ENCODE peak calls at places on chromosomes 4 and X, in seven cellular contexts. K is heart right ventricle, S is brain microvascular endothelial cell, B is fibroblast of the aortic adventitia, O is DND-41, W is ovary, N is cardiac muscle cell. D is an unnamed sample.

GRCh38 chrX:49101629-49101984 is 21.9 kb upstream of the WDR45 start:
- DNase-seq in K (no peak), S (no peak), B (no peak), O (no peak), W (no peak), N (no peak), D (no peak)

GRCh38 chr4:17063870-17064269 is 165.4 kb upstream of the LDB2 start:
- DNase-seq in K (no peak), S (peak), B (peak), O (no peak), W (no peak), N (no peak), D (no peak)

GRCh38 chrX:151692825-151693224 is 2.4 kb upstream of the PRRG3 start:
- DNase-seq in K (no peak), S (no peak), B (no peak), O (no peak), W (no peak), N (no peak), D (no peak)

GRCh38 chrX:23901805-23902204 is 5.9 kb downstream of the APOO start:
- DNase-seq in K (peak), S (peak), B (peak), O (peak), W (peak), N (peak), D (peak)

GRCh38 chr4:184794470-184794869 is 31.3 kb downstream of the ACSL1 start:
- DNase-seq in K (no peak), S (no peak), B (no peak), O (no peak), W (no peak), N (no peak), D (no peak)

GRCh38 chr4:44629280-44629866 is 22.1 kb downstream of the YIPF7 start:
- DNase-seq in K (peak), S (peak), B (peak), O (peak), W (peak), N (peak), D (peak)

GRCh38 chrX:111355523-111356122 is 56.4 kb downstream of the DCX start:
- DNase-seq in K (peak), S (no peak), B (no peak), O (no peak), W (no peak), N (no peak), D (no peak)

GRCh38 chr4:7649741-7650531 is 215.2 kb upstream of the PSAPL1 start:
- DNase-seq in K (no peak), S (peak), B (peak), O (no peak), W (no peak), N (no peak), D (peak)

GRCh38 chrX:56789518-56790070 is 60.6 kb downstream of the NBDY start:
- DNase-seq in K (no peak), S (no peak), B (no peak), O (no peak), W (no peak), N (no peak), D (no peak)

GRCh38 chrX:46165411-46165810 is 379.8 kb downstream of the ZNF674 start:
- DNase-seq in K (no peak), S (no peak), B (peak), O (no peak), W (no peak), N (no peak), D (no peak)

GRCh38 chr4:187908079-187908501 is 87.5 kb upstream of the ZFP42 start:
- DNase-seq in K (no peak), S (peak), B (no peak), O (no peak), W (no peak), N (no peak), D (no peak)

GRCh38 chr4:184163813-184164212 is 53.9 kb downstream of the ENPP6 start:
- DNase-seq in K (peak), S (peak), B (peak), O (peak), W (no peak), N (peak), D (peak)

GRCh38 chr4:57490520-57490919 is 380.3 kb upstream of the IGFBP7 start:
- DNase-seq in K (peak), S (no peak), B (no peak), O (no peak), W (no peak), N (no peak), D (no peak)

GRCh38 chr4:172480471-172480870 is 667.3 kb downstream of the GALNTL6 start:
- DNase-seq in K (no peak), S (no peak), B (no peak), O (no peak), W (no peak), N (no peak), D (no peak)

GRCh38 chrX:41382699-41383645 is 49.0 kb downstream of the DDX3X start:
- DNase-seq in K (no peak), S (peak), B (peak), O (peak), W (no peak), N (no peak), D (peak)

GRCh38 chrX:53251307-53251706 is 26.3 kb upstream of the KDM5C start:
- DNase-seq in K (no peak), S (no peak), B (no peak), O (no peak), W (no peak), N (no peak), D (no peak)

GRCh38 chr4:27087306-27088045 is 226.8 kb downstream of the STIM2 start:
- DNase-seq in K (no peak), S (no peak), B (no peak), O (no peak), W (no peak), N (no peak), D (no peak)

GRCh38 chr4:7753271-7753670 is 186.4 kb downstream of the AFAP1 start:
- DNase-seq in K (no peak), S (no peak), B (no peak), O (no peak), W (no peak), N (no peak), D (no peak)

GRCh38 chrX:24767557-24767956 is 73.8 kb downstream of the POLA1 start:
- DNase-seq in K (no peak), S (no peak), B (no peak), O (no peak), W (no peak), N (no peak), D (no peak)

GRCh38 chrX:23269923-23270322 is 64.7 kb upstream of the PTCHD1 start:
- DNase-seq in K (no peak), S (no peak), B (no peak), O (no peak), W (no peak), N (no peak), D (no peak)

GRCh38 chrX:138939038-138939437 is 227.5 kb upstream of the FGF13 start:
- DNase-seq in K (peak), S (no peak), B (no peak), O (no peak), W (no peak), N (no peak), D (no peak)

GRCh38 chr4:161332696-161333095 is 831.1 kb downstream of the FSTL5 start:
- DNase-seq in K (no peak), S (no peak), B (no peak), O (no peak), W (no peak), N (no peak), D (no peak)

GRCh38 chr4:161336621-161337020 is 827.2 kb downstream of the FSTL5 start:
- DNase-seq in K (no peak), S (no peak), B (no peak), O (no peak), W (no peak), N (no peak), D (no peak)

DNA sequence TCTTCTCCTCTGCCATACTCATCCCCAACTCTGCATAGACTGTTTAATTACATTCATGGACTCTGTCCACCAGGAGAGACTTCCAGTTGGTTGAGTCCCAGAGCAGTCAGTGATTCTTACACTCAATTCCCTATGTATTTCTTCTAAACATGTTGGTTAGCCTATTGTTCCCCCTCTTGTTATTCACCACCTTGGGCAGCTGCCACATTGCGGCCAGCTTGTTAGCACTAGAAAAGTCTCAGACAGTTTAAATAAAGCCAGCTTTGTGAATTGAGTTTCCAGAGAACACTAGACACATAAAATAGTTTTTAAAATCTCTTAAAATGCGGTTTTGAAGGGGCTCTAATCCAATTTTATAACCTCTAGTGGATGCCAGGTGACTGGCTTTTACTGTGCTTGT is 827.8 kb downstream of the FSTL5 start:
- DNase-seq in K (no peak), S (no peak), B (no peak), O (no peak), W (no peak), N (no peak), D (no peak)
- TF ChIP-seq CTCF in K (no peak), S (no peak), B (no peak), O (no peak), W (no peak), N (no peak), D (no peak)

DNA sequence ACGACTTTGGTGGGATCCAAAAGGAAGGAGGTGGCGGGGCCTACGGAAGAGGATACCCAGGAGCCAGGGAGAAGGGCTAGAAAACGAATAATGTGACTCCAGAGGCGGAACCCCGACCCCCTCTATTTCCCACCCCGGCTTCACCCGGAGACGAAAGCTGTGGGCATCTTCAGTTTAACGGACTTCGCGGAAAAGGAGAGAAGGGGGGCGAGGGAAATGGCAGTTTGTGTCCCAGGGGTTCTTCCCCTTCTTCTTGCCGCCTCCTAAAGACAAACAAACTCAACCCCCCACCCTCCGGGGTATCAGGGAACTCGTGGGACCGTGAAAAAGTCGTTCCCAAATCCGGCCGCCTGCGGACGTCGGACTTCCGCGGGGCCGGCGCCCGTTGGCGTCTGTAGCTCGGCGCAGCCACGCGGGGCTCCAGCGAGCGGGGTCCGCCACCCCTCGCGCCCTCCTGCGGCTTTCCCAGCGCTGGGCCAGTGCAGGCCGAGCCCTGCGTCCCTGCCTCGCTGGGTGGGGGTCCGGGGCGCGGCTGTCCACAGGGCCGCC is 3.6 kb upstream of the LEF1 start:
- DNase-seq in K (peak), S (no peak), B (no peak), O (peak), W (no peak), N (peak), D (peak)
- TF ChIP-seq CTCF in K (peak), S (no peak), B (no peak), O (peak), W (no peak), N (no peak), D (peak)

GRCh38 chr4:176377705-176378302 is 58.0 kb downstream of the SPCS3 start:
- DNase-seq in K (no peak), S (no peak), B (peak), O (no peak), W (no peak), N (peak), D (no peak)

GRCh38 chr4:176380352-176381157 is 60.8 kb downstream of the SPCS3 start:
- DNase-seq in K (no peak), S (no peak), B (no peak), O (no peak), W (no peak), N (no peak), D (no peak)

GRCh38 chr4:176376032-176376614 is 56.4 kb downstream of the SPCS3 start:
- DNase-seq in K (no peak), S (no peak), B (peak), O (no peak), W (no peak), N (peak), D (no peak)
- TF ChIP-seq CTCF in K (peak), S (peak), B (peak), O (peak), W (no peak), N (peak), D (peak)

GRCh38 chr4:124334119-124334518 is 378.4 kb downstream of the ANKRD50 start:
- DNase-seq in K (peak), S (peak), B (peak), O (peak), W (peak), N (peak), D (peak)
- TF ChIP-seq CTCF in K (peak), S (peak), B (peak), O (peak), W (peak), N (peak), D (peak)

DNA sequence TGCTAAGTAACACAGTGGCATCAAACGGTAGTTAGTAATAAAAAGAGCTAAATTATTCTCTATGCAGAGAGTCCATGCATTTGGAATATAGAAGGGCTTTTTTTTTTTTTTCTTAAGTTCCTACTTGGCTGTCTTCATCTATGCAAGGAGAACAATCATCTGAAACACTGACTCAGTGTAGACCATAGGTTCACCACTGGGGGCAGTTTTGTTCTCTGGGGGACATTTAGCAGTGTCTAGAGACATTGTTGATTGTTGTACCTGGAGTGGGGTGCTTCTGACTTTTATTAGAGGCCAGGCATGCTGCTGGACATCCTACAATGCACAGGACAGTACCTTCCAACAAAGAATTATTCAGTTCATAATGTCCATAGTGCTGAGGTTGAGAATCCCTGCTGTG is 41.2 kb downstream of the TMA16 start:
- DNase-seq in K (no peak), S (no peak), B (no peak), O (no peak), W (no peak), N (no peak), D (no peak)
- TF ChIP-seq CTCF in K (no peak), S (no peak), B (no peak), O (peak), W (no peak), N (no peak), D (no peak)

DNA sequence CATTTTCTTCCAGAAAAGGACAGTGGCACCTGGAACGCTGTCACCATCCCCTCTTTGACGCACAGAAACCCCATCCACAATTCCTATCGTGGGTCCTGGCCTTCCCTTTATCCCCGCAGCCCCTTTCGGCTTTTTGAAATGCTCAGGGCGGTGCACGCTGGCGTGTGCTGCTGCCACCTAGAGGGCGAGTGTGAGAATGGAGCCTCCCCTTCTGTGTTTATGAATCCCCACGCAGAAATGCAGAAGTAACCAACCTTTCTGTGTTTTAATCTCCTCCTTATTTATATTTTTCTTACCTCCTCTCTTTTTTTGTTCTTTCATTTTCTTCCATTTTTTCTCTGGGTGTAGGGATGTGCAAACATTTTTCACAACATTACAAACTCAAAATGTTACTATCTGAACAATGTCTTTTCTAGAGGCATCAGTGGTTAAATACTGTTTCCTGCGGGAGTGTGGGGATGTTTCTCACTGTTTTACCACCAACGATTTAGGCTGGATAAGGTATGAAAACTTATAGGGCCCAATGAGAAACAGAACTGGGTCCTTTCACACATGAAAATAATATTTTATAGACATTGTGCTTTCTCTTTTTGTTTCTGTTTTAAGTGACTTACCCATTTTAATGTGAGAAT is 50.0 kb downstream of the TMA16 start:
- DNase-seq in K (peak), S (peak), B (peak), O (peak), W (peak), N (peak), D (peak)
- TF ChIP-seq CTCF in K (peak), S (peak), B (peak), O (peak), W (peak), N (peak), D (peak)

GRCh38 chr4:102610007-102610406 is 108.8 kb downstream of the NFKB1 start:
- DNase-seq in K (no peak), S (peak), B (no peak), O (no peak), W (no peak), N (no peak), D (no peak)
- TF ChIP-seq CTCF in K (no peak), S (peak), B (peak), O (peak), W (no peak), N (peak), D (no peak)

GRCh38 chr4:77699731-77700210 is 94.2 kb downstream of the CXCL13 start:
- DNase-seq in K (no peak), S (peak), B (peak), O (no peak), W (no peak), N (peak), D (no peak)
- TF ChIP-seq CTCF in K (no peak), S (peak), B (peak), O (peak), W (no peak), N (peak), D (no peak)

DNA sequence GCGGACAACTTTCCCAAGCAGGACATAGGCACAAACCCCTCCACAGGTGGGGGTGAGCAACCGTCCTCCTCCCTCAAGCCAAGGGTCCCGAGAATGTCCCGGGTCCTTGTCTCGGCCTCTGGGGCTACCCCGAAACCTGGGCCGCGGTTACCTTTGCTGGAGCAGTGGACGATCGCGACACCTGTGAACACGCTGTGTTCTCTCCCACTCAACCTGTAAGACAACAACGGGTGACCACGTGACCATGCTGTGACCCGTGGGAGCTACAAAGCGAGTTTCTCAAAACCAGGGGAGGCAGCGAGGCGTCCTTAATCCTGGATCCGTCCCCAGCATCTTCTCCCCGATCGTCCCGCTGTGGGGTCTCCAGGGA is 17.9 kb downstream of the ASMTL start:
- DNase-seq in K (no peak), S (no peak), B (no peak), O (no peak), W (no peak), N (no peak), D (peak)
- TF ChIP-seq CTCF in K (no peak), S (no peak), B (no peak), O (no peak), W (no peak), N (no peak), D (no peak)

GRCh38 chr4:116180056-116180690 is 905.2 kb downstream of the TRAM1L1 start:
- DNase-seq in K (no peak), S (no peak), B (no peak), O (no peak), W (no peak), N (no peak), D (no peak)
- TF ChIP-seq CTCF in K (peak), S (peak), B (no peak), O (peak), W (no peak), N (no peak), D (no peak)

D was measured in activated CD8-positive, alpha-beta T cell treated with anti-CD3 and anti-CD28 coated beads for 36 hours.